ENCODE peak calls at places on chromosomes 5 and 9, in five cellular contexts. I, Y, V, F and W are unnamed samples.

GRCh38 chr9:115262477-115262876 is 144.5 kb upstream of the TNC start:
- DNase-seq in F (peak; percentile 83), V (peak; percentile 28), I (peak; percentile 80), Y (peak; percentile 69), W (no peak)

GRCh38 chr9:120711841-120712538 is 2.3 kb downstream of the MEGF9 start:
- DNase-seq in V (no peak), F (no peak), Y (no peak), I (no peak), W (no peak)

GRCh38 chr9:117403403-117403811 is 11.4 kb downstream of the ASTN2 start:
- DNase-seq in I (no peak), F (no peak), V (peak; percentile 87), Y (no peak), W (no peak)

GRCh38 chr9:96022445-96023031 is 147.0 kb downstream of the ERCC6L2 start:
- DNase-seq in F (no peak), Y (no peak), V (no peak), I (no peak), W (no peak)

GRCh38 chr5:173341911-173342535 is 13.8 kb upstream of the STC2 start:
- DNase-seq in Y (no peak), F (no peak), V (no peak), I (no peak), W (no peak)

GRCh38 chr9:113772121-113772885 is 103.8 kb upstream of the ZNF618 start:
- DNase-seq in Y (peak; percentile 56), I (no peak), V (no peak), F (no peak), W (peak; percentile 13)

GRCh38 chr5:1545798-1546355 is 22.1 kb upstream of the LPCAT1 start:
- DNase-seq in F (no peak), Y (no peak), V (peak; percentile 5), I (no peak), W (no peak)

GRCh38 chr9:27125030-27125429 is 16.0 kb downstream of the TEK start:
- DNase-seq in F (no peak), I (no peak), V (no peak), Y (peak; percentile 98), W (peak; percentile 4)

GRCh38 chr5:72197393-72197792 is 90.1 kb downstream of the MAP1B start:
- DNase-seq in I (no peak), F (no peak), Y (no peak), V (no peak), W (no peak)

GRCh38 chr5:88515881-88516819 is 247.5 kb upstream of the TMEM161B start:
- DNase-seq in V (no peak), F (no peak), Y (no peak), I (no peak), W (no peak)

GRCh38 chr9:95264954-95265615 is 52.4 kb downstream of the FANCC start:
- DNase-seq in I (no peak), F (no peak), Y (peak; percentile 45), V (no peak), W (no peak)

GRCh38 chr9:113634597-113635515 is 171.3 kb downstream of the RGS3 start:
- DNase-seq in V (peak; percentile 59), Y (no peak), F (no peak), I (no peak), W (no peak)

GRCh38 chr5:8869932-8870331 is 675.9 kb downstream of the SEMA5A start:
- DNase-seq in I (no peak), V (no peak), F (no peak), Y (no peak), W (no peak)

GRCh38 chr9:121187681-121188305 is 13.9 kb downstream of the RAB14 start:
- DNase-seq in V (no peak), Y (peak; percentile 20), F (no peak), I (no peak), W (no peak)

GRCh38 chr5:166551384-166551783 is 1740.1 kb upstream of the WWC1 start:
- DNase-seq in V (no peak), I (no peak), F (no peak), Y (peak; percentile 57), W (no peak)

GRCh38 chr9:19229725-19230355 is 653 bp upstream of the DENND4C start:
- DNase-seq in I (no peak), F (peak; percentile 70), Y (no peak), V (peak; percentile 73), W (no peak)

GRCh38 chr5:177241768-177242167 is 61.8 kb downstream of the RAB24 start:
- DNase-seq in F (no peak), Y (no peak), I (no peak), V (no peak), W (no peak)

GRCh38 chr9:136865768-136866103 is 372 bp downstream of the EDF1 start:
- DNase-seq in Y (no peak), I (no peak), F (no peak), V (no peak), W (no peak)

GRCh38 chr5:14156611-14157493 is 13.7 kb downstream of the TRIO start:
- DNase-seq in Y (peak; percentile 95), V (no peak), F (no peak), I (peak; percentile 46), W (no peak)

GRCh38 chr5:10018670-10019069 is 231.0 kb downstream of the ATPSCKMT start:
- DNase-seq in Y (peak; percentile 93), V (no peak), I (no peak), F (no peak), W (no peak)

GRCh38 chr5:773517-774264 is 10.8 kb downstream of the ZDHHC11B start:
- DNase-seq in I (peak; percentile 17), Y (no peak), F (no peak), V (no peak), W (no peak)

GRCh38 chr9:77498891-77499290 is 149.2 kb downstream of the GNA14 start:
- DNase-seq in F (no peak), I (no peak), Y (peak; percentile 67), V (no peak), W (no peak)

GRCh38 chr9:28688172-28688571 is 1114.9 kb upstream of the C9orf72 start:
- DNase-seq in F (no peak), V (no peak), Y (no peak), I (no peak), W (no peak)

GRCh38 chr9:13023498-13023897 is 248.7 kb downstream of the LURAP1L start:
- DNase-seq in I (no peak), Y (no peak), V (no peak), F (no peak), W (no peak)

GRCh38 chr5:3149899-3150298 is 398.4 kb upstream of the IRX2 start:
- DNase-seq in F (no peak), V (no peak), I (no peak), Y (no peak), W (no peak)

GRCh38 chr5:178309271-178310008 is 76.8 kb upstream of the PHYKPL start:
- DNase-seq in F (no peak), I (no peak), V (no peak), Y (no peak), W (no peak)

GRCh38 chr5:168207450-168208029 is 83.9 kb upstream of the WWC1 start:
- DNase-seq in Y (no peak), F (no peak), I (no peak), V (no peak), W (no peak)

GRCh38 chr5:181160144-181160754 is 12.9 kb downstream of the OR2V2 start:
- DNase-seq in F (peak; percentile 66), V (peak; percentile 53), I (peak; percentile 65), Y (peak; percentile 54), W (no peak)

GRCh38 chr9:116174347-116174746 is 20.8 kb downstream of the PAPPA start:
- DNase-seq in F (no peak), I (no peak), V (no peak), Y (no peak), W (no peak)

GRCh38 chr9:36317766-36318165 is 59.5 kb upstream of the GNE start:
- DNase-seq in I (peak; percentile 83), F (no peak), V (no peak), Y (no peak), W (no peak)
- H3K27ac ChIP-seq in I (peak overlapping the region; percentile 79), F (no peak overlapping the region), V (no peak overlapping the region), Y (no peak overlapping the region), W (no peak overlapping the region)

GRCh38 chr9:90009447-90009846 is 404.6 kb downstream of the GADD45G start:
- DNase-seq in F (no peak), V (no peak), I (no peak), Y (no peak), W (no peak)

GRCh38 chr9:90010793-90011192 is 406.0 kb downstream of the GADD45G start:
- DNase-seq in I (no peak), F (no peak), V (no peak), Y (no peak), W (no peak)

GRCh38 chr9:90005388-90005787 is 400.6 kb downstream of the GADD45G start:
- DNase-seq in I (no peak), Y (no peak), V (no peak), F (no peak), W (no peak)

GRCh38 chr9:90003046-90003355 is 398.2 kb downstream of the GADD45G start:
- DNase-seq in Y (no peak), I (no peak), F (no peak), V (no peak), W (peak; percentile 19)

GRCh38 chr9:90007516-90008430 is 403.0 kb downstream of the GADD45G start:
- DNase-seq in Y (peak; percentile 71), I (no peak), F (no peak), V (no peak), W (no peak)
- H3K27ac ChIP-seq in Y (no peak overlapping the region), I (no peak overlapping the region), F (no peak overlapping the region), V (no peak overlapping the region), W (no peak overlapping the region)

DNA sequence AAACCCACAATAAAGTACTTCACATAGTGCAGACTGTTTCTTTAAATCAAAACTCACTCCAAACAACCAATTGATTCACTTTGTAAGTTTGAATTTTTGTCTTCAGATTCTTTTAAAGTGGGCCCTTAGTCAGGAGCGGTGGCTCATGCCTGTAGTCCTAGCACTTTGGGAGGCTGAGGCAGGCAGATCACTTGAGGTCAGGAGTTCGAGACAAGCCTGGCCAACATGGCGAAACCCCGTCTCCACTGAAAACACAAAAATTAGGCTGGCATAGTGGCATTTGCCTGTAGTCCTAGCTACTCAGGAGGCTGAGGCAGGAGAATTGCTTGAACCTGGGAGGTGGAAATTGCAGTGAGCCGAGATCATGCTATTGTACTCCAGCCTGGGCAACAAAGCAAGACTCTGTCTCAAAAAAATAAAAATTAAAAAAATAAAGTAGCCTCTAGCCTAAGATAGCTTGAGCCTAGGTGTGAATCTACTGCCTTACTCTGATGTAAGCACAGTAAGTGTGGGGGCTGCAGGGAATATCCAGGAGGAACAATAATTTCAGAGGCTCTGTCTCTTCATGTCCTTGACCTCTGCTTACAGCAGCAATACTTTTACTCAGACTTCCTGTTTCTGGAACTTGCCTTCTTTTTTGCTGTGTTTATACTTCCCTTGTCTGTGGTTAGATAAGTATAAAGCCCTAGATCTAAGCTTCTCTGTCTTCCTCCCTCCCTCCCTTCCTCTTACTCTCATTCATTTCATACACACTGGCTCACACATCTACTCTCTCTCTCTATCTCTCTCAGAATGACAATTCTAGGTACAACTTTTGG is at the start of gene IL7R:
- DNase-seq in Y (peak; percentile 56), F (no peak), I (no peak), V (no peak), W (no peak)
- H3K27ac ChIP-seq in Y (no peak within 1 kb of the TSS), F (no peak within 1 kb of the TSS), I (no peak within 1 kb of the TSS), V (no peak within 1 kb of the TSS), W (no peak within 1 kb of the TSS)

DNA sequence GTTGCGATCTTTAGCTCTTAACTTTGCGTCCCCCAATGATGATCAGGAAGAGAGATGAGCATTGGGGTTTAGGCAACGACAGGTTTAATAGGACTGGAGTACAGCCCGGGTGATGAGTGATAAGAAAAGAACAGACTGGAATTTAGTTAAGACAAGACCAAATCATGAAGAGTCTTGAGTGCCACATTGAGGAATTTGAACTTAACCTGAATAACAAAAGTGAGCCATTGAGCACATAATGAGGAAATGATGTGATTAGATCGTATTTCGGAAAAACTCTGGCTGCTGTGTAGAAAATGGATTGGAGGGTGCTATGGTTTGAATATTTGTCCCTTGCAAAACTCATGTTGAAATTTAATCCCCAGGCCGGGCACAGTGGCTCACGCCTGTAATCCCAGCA is 83.2 kb upstream of the MELK start:
- DNase-seq in Y (no peak), F (no peak), I (no peak), V (no peak), W (no peak)
- H3K27ac ChIP-seq in Y (no peak overlapping the region), F (no peak overlapping the region), I (peak overlapping the region; percentile 89), V (no peak overlapping the region), W (no peak overlapping the region)